ENCODE peak calls at places on chromosomes 12 and 14, in four cellular contexts. One of them, this sample, is unnamed.

GRCh38 chr14:91234791-91235114 is 9.8 kb downstream of the GPR68 start:
- DNase-seq in COR-L47: no peak
- DNase-seq in NCI-H1436: no peak
- DNase-seq in astrocyte of the spinal cord: no peak
- DNase-seq in this sample: no peak

GRCh38 chr14:100671386-100671901 is 55.2 kb upstream of the DLK1 start:
- DNase-seq in COR-L47: no peak
- DNase-seq in astrocyte of the spinal cord: no peak
- DNase-seq in NCI-H1436: no peak
- DNase-seq in this sample: no peak

GRCh38 chr12:124898200-124898950 is 16.1 kb downstream of the UBC start:
- DNase-seq in NCI-H1436: peak; percentile 57
- DNase-seq in COR-L47: peak; percentile 61
- DNase-seq in astrocyte of the spinal cord: no peak
- DNase-seq in this sample: peak; percentile 40

GRCh38 chr14:74257078-74257987 is 18.1 kb downstream of the VSX2 start:
- DNase-seq in COR-L47: peak; percentile 43
- DNase-seq in astrocyte of the spinal cord: no peak
- DNase-seq in NCI-H1436: no peak
- DNase-seq in this sample: peak; percentile 21

GRCh38 chr12:24822121-24822899 is 126.6 kb downstream of the BCAT1 start:
- DNase-seq in NCI-H1436: no peak
- DNase-seq in astrocyte of the spinal cord: peak; percentile 92
- DNase-seq in COR-L47: no peak
- DNase-seq in this sample: no peak

GRCh38 chr14:65431951-65432350 is 19.4 kb downstream of the FUT8 start:
- DNase-seq in COR-L47: no peak
- DNase-seq in astrocyte of the spinal cord: peak; percentile 49
- DNase-seq in NCI-H1436: no peak
- DNase-seq in this sample: no peak

GRCh38 chr12:52688481-52688880 is 8.3 kb upstream of the KRT1 start:
- DNase-seq in COR-L47: no peak
- DNase-seq in NCI-H1436: no peak
- DNase-seq in astrocyte of the spinal cord: no peak
- DNase-seq in this sample: no peak

GRCh38 chr12:77723308-77723707 is 107.4 kb upstream of the NAV3 start:
- DNase-seq in COR-L47: peak; percentile 5
- DNase-seq in NCI-H1436: no peak
- DNase-seq in astrocyte of the spinal cord: no peak
- DNase-seq in this sample: no peak

GRCh38 chr14:92589213-92589852 is 75.8 kb downstream of the RIN3 start:
- DNase-seq in NCI-H1436: no peak
- DNase-seq in COR-L47: peak; percentile 35
- DNase-seq in astrocyte of the spinal cord: no peak
- DNase-seq in this sample: no peak

GRCh38 chr12:112944028-112944690 is 5.9 kb downstream of the OAS3 start:
- DNase-seq in astrocyte of the spinal cord: no peak
- DNase-seq in COR-L47: no peak
- DNase-seq in NCI-H1436: no peak
- DNase-seq in this sample: no peak

GRCh38 chr14:38536376-38537038 is 280.6 kb upstream of the CLEC14A start:
- DNase-seq in astrocyte of the spinal cord: no peak
- DNase-seq in NCI-H1436: no peak
- DNase-seq in COR-L47: no peak
- DNase-seq in this sample: no peak

GRCh38 chr14:81231540-81231939 is 10.8 kb upstream of the GTF2A1 start:
- DNase-seq in astrocyte of the spinal cord: no peak
- DNase-seq in COR-L47: no peak
- DNase-seq in NCI-H1436: no peak
- DNase-seq in this sample: no peak

GRCh38 chr14:54703724-54704123 is 136.8 kb downstream of the SAMD4A start:
- DNase-seq in astrocyte of the spinal cord: no peak
- DNase-seq in COR-L47: no peak
- DNase-seq in NCI-H1436: no peak
- DNase-seq in this sample: no peak

This sample was measured in endothelial cell of umbilical vein.